ENCODE peak calls at places on chromosomes 4 and X, in seven cellular contexts. One of them, this sample, is unnamed.

GRCh38 chr4:51925307-51925706 is 82.4 kb downstream of the DCUN1D4 start:
- DNase-seq in NCI-H345: no peak
- DNase-seq in mucosa of descending colon: no peak
- DNase-seq in fibroblast of mammary gland: no peak
- DNase-seq in AML-193: no peak
- DNase-seq in osteocyte: no peak
- DNase-seq in foreskin melanocyte: no peak
- DNase-seq in this sample: no peak

GRCh38 chr4:185384877-185385465 is 10.8 kb downstream of the LRP2BP start:
- DNase-seq in NCI-H345: no peak
- DNase-seq in fibroblast of mammary gland: peak
- DNase-seq in foreskin melanocyte: peak
- DNase-seq in AML-193: no peak
- DNase-seq in osteocyte: no peak
- DNase-seq in mucosa of descending colon: no peak
- DNase-seq in this sample: no peak

GRCh38 chrX:85111347-85111746 is 107.7 kb downstream of the APOOL start:
- DNase-seq in AML-193: no peak
- DNase-seq in NCI-H345: no peak
- DNase-seq in mucosa of descending colon: peak
- DNase-seq in osteocyte: no peak
- DNase-seq in foreskin melanocyte: peak
- DNase-seq in fibroblast of mammary gland: peak
- DNase-seq in this sample: peak

GRCh38 chrX:3599787-3600465 is 113.5 kb downstream of the PRKX start:
- DNase-seq in NCI-H345: no peak
- DNase-seq in foreskin melanocyte: peak
- DNase-seq in mucosa of descending colon: no peak
- DNase-seq in fibroblast of mammary gland: peak
- DNase-seq in AML-193: no peak
- DNase-seq in osteocyte: no peak
- DNase-seq in this sample: no peak

GRCh38 chrX:110002300-110003166 is at the start of gene TMEM164:
- DNase-seq in osteocyte: peak
- DNase-seq in NCI-H345: peak
- DNase-seq in AML-193: peak
- DNase-seq in fibroblast of mammary gland: peak
- DNase-seq in mucosa of descending colon: peak
- DNase-seq in foreskin melanocyte: peak
- DNase-seq in this sample: peak

GRCh38 chr4:122830392-122831095 is 3.9 kb downstream of the FGF2 start:
- DNase-seq in NCI-H345: no peak
- DNase-seq in osteocyte: no peak
- DNase-seq in foreskin melanocyte: no peak
- DNase-seq in AML-193: no peak
- DNase-seq in mucosa of descending colon: no peak
- DNase-seq in fibroblast of mammary gland: peak
- DNase-seq in this sample: no peak

GRCh38 chr4:23028875-23029274 is 336.1 kb downstream of the GBA3 start:
- DNase-seq in foreskin melanocyte: no peak
- DNase-seq in osteocyte: no peak
- DNase-seq in mucosa of descending colon: no peak
- DNase-seq in NCI-H345: no peak
- DNase-seq in AML-193: no peak
- DNase-seq in fibroblast of mammary gland: no peak
- DNase-seq in this sample: no peak

GRCh38 chrX:140141444-140142029 is 176.2 kb upstream of the CXorf66 start:
- DNase-seq in fibroblast of mammary gland: peak
- DNase-seq in mucosa of descending colon: peak
- DNase-seq in foreskin melanocyte: no peak
- DNase-seq in osteocyte: no peak
- DNase-seq in AML-193: peak
- DNase-seq in NCI-H345: peak
- DNase-seq in this sample: peak

GRCh38 chr4:15793506-15794363 is 15.6 kb downstream of the CD38 start:
- DNase-seq in mucosa of descending colon: no peak
- DNase-seq in osteocyte: no peak
- DNase-seq in foreskin melanocyte: no peak
- DNase-seq in fibroblast of mammary gland: no peak
- DNase-seq in AML-193: no peak
- DNase-seq in NCI-H345: no peak
- DNase-seq in this sample: no peak

GRCh38 chr4:156558365-156559025 is 413.1 kb downstream of the PDGFC start:
- DNase-seq in osteocyte: no peak
- DNase-seq in mucosa of descending colon: no peak
- DNase-seq in NCI-H345: peak
- DNase-seq in foreskin melanocyte: no peak
- DNase-seq in fibroblast of mammary gland: no peak
- DNase-seq in AML-193: no peak
- DNase-seq in this sample: no peak

GRCh38 chrX:43269201-43269600 is 386.9 kb upstream of the MAOA start:
- DNase-seq in AML-193: no peak
- DNase-seq in mucosa of descending colon: no peak
- DNase-seq in NCI-H345: no peak
- DNase-seq in osteocyte: no peak
- DNase-seq in foreskin melanocyte: peak
- DNase-seq in fibroblast of mammary gland: peak
- DNase-seq in this sample: no peak

GRCh38 chr4:18166925-18167324 is 145.4 kb upstream of the LCORL start:
- DNase-seq in foreskin melanocyte: no peak
- DNase-seq in fibroblast of mammary gland: no peak
- DNase-seq in osteocyte: no peak
- DNase-seq in AML-193: no peak
- DNase-seq in mucosa of descending colon: no peak
- DNase-seq in NCI-H345: no peak
- DNase-seq in this sample: no peak

GRCh38 chr4:73944061-73944875 is 37.6 kb downstream of the PF4 start:
- DNase-seq in AML-193: no peak
- DNase-seq in NCI-H345: no peak
- DNase-seq in fibroblast of mammary gland: peak
- DNase-seq in osteocyte: no peak
- DNase-seq in foreskin melanocyte: no peak
- DNase-seq in mucosa of descending colon: peak
- DNase-seq in this sample: peak

GRCh38 chr4:68748181-68748981 is 67.4 kb upstream of the UGT2B10 start:
- DNase-seq in foreskin melanocyte: peak
- DNase-seq in NCI-H345: no peak
- DNase-seq in fibroblast of mammary gland: no peak
- DNase-seq in AML-193: no peak
- DNase-seq in osteocyte: no peak
- DNase-seq in mucosa of descending colon: peak
- DNase-seq in this sample: no peak

GRCh38 chr4:174036563-174036962 is 246.9 kb downstream of the FBXO8 start:
- DNase-seq in fibroblast of mammary gland: no peak
- DNase-seq in NCI-H345: no peak
- DNase-seq in AML-193: no peak
- DNase-seq in mucosa of descending colon: no peak
- DNase-seq in osteocyte: no peak
- DNase-seq in foreskin melanocyte: no peak
- DNase-seq in this sample: no peak